ENCODE peak calls at places on chromosome 10, in nine cellular contexts. F is SK-MEL-5, N is stomach, C is AG08395, E is GM20000, W is non-pigmented ciliary epithelial cell, U is hepatic stellate cell, P is uterus, O is hippocampal formation. R is an unnamed sample.

GRCh38 chr10:124697837-124698559 is 46.2 kb downstream of the FAM53B start:
- DNase-seq in W (no peak), C (peak), U (no peak), E (peak), N (no peak), P (no peak), O (no peak), F (peak), R (no peak)

GRCh38 chr10:45179716-45180115 is 135.7 kb downstream of the OR13A1 start:
- DNase-seq in W (no peak), C (no peak), F (no peak), P (no peak), N (no peak), U (no peak), E (no peak), O (no peak), R (no peak)

GRCh38 chr10:127577376-127577775 is 28.3 kb downstream of the NPS start:
- DNase-seq in N (no peak), C (peak), U (no peak), O (peak), F (peak), E (no peak), W (peak), P (no peak), R (no peak)

GRCh38 chr10:69801094-69801433 is 642 bp upstream of the COL13A1 start:
- DNase-seq in E (peak), C (peak), O (no peak), P (no peak), F (peak), U (peak), N (peak), W (no peak), R (no peak)

GRCh38 chr10:104197364-104197763 is 34.8 kb downstream of the CFAP43 start:
- DNase-seq in U (no peak), E (no peak), O (no peak), W (no peak), N (no peak), P (no peak), F (no peak), C (no peak), R (no peak)

GRCh38 chr10:34729619-34730018 is 85.5 kb downstream of the PARD3 start:
- DNase-seq in W (no peak), P (no peak), U (no peak), C (no peak), O (no peak), N (no peak), F (no peak), E (no peak), R (no peak)

GRCh38 chr10:15361131-15361530 is 10.0 kb downstream of the FAM171A1 start:
- DNase-seq in P (no peak), U (no peak), F (no peak), E (no peak), C (no peak), W (no peak), N (no peak), O (no peak), R (no peak)

GRCh38 chr10:32379314-32379949 is 32.5 kb upstream of the EPC1 start:
- DNase-seq in O (peak), W (peak), N (no peak), C (peak), U (peak), P (no peak), E (peak), F (peak), R (no peak)

GRCh38 chr10:86188796-86189558 is 177.6 kb downstream of the GRID1 start:
- DNase-seq in W (no peak), P (no peak), O (no peak), U (no peak), C (no peak), E (no peak), N (peak), F (no peak), R (no peak)

GRCh38 chr10:97426776-97427570 is 982 bp downstream of the PGAM1 start:
- DNase-seq in N (no peak), E (no peak), O (no peak), P (no peak), W (no peak), C (no peak), U (no peak), F (no peak), R (no peak)

GRCh38 chr10:50501899-50502556 is 121.7 kb downstream of the SGMS1 start:
- DNase-seq in E (peak), O (no peak), W (no peak), C (no peak), U (no peak), F (no peak), N (no peak), P (no peak), R (no peak)

GRCh38 chr10:101131962-101132635 is 999 bp downstream of the TLX1 start:
- DNase-seq in O (no peak), P (no peak), N (no peak), F (no peak), C (no peak), E (no peak), U (no peak), W (no peak), R (no peak)

GRCh38 chr10:127034790-127035189 is 129.6 kb downstream of the DOCK1 start:
- DNase-seq in N (no peak), E (no peak), P (no peak), W (no peak), C (no peak), U (no peak), O (no peak), F (no peak), R (no peak)

GRCh38 chr10:34967411-34967880 is 122.7 kb downstream of the CUL2 start:
- DNase-seq in O (peak), U (peak), C (peak), E (no peak), P (peak), W (no peak), F (no peak), N (peak), R (no peak)

GRCh38 chr10:119104653-119105024 is 726 bp downstream of the DENND10 start:
- DNase-seq in W (no peak), F (peak), U (no peak), P (peak), N (no peak), C (no peak), O (no peak), E (no peak), R (no peak)

GRCh38 chr10:50512214-50512595 is 111.6 kb downstream of the SGMS1 start:
- DNase-seq in O (no peak), E (no peak), C (no peak), W (no peak), F (no peak), U (no peak), P (no peak), N (no peak), R (no peak)

GRCh38 chr10:22317771-22318565 is 1.8 kb downstream of the COMMD3 start:
- DNase-seq in F (no peak), E (peak), P (no peak), O (no peak), N (no peak), W (no peak), C (no peak), U (no peak), R (no peak)

GRCh38 chr10:93221171-93221496 is 147.4 kb downstream of the CYP26A1 start:
- DNase-seq in U (no peak), F (no peak), W (no peak), P (no peak), E (no peak), O (no peak), C (no peak), N (no peak), R (no peak)

GRCh38 chr10:119687192-119688032 is 36.2 kb downstream of the BAG3 start:
- DNase-seq in E (no peak), W (no peak), O (no peak), F (peak), C (no peak), U (no peak), N (no peak), P (no peak), R (no peak)

GRCh38 chr10:101400529-101400928 is 46.6 kb downstream of the BTRC start:
- DNase-seq in O (no peak), F (no peak), C (no peak), U (no peak), P (no peak), E (no peak), W (no peak), N (no peak), R (no peak)

GRCh38 chr10:33716461-33717267 is 382.2 kb upstream of the NRP1 start:
- DNase-seq in W (no peak), F (no peak), P (no peak), U (no peak), C (no peak), O (no peak), N (no peak), E (no peak), R (no peak)

GRCh38 chr10:91344117-91344856 is 65.9 kb upstream of the HECTD2 start:
- DNase-seq in U (no peak), W (no peak), P (no peak), F (no peak), O (no peak), E (no peak), C (no peak), N (no peak), R (no peak)